ENCODE peak calls at places on chromosomes 3 and 15, in ten cellular contexts. K is NCI-H1694; A is DMS153; V is stimulated activated CD8-positive, alpha-beta memory T cell treated with anti-CD3 and anti-CD28 coated beads, Interleukin-12 subunit alpha, Interleukin-12 subunit beta, amount 100 ng/mL, for 1 hour; H is left lobe of liver; S is tibial artery; M is stimulated activated CD4-positive, alpha-beta T cell treated with anti-CD3 and anti-CD28 coated beads, Interleukin-1b, Interleukin-23, amount 100 ng/mL, for 4 hours; J is H7; I is heart right ventricle; Y is AG08396. G is an unnamed sample.

GRCh38 chr3:86958534-86958933 is 32.4 kb downstream of the VGLL3 start:
- DNase-seq in H (no peak), M (no peak), J (peak), Y (peak), A (no peak), K (no peak), I (no peak), V (no peak), S (no peak), G (no peak)

GRCh38 chr3:190261740-190262139 is 60.5 kb downstream of the CLDN1 start:
- DNase-seq in K (no peak), V (no peak), Y (no peak), M (no peak), H (no peak), I (no peak), S (no peak), J (no peak), A (no peak), G (no peak)

GRCh38 chr3:127857270-127857801 is 35.0 kb upstream of the MGLL start:
- DNase-seq in A (no peak), I (no peak), V (no peak), K (no peak), J (no peak), H (no peak), M (no peak), S (no peak), Y (no peak), G (no peak)

GRCh38 chr3:101642441-101642840 is 34.5 kb downstream of the ZBTB11 start:
- DNase-seq in M (no peak), K (no peak), S (no peak), Y (no peak), J (no peak), H (no peak), I (no peak), A (no peak), V (no peak), G (no peak)

GRCh38 chr3:16190704-16191103 is 16.2 kb downstream of the GALNT15 start:
- DNase-seq in H (no peak), Y (no peak), J (no peak), S (no peak), V (no peak), M (no peak), I (no peak), K (no peak), A (no peak), G (no peak)

GRCh38 chr3:131733086-131733841 is 230.5 kb upstream of the MRPL3 start:
- DNase-seq in M (no peak), S (no peak), Y (no peak), A (no peak), I (no peak), J (no peak), K (no peak), H (no peak), V (no peak), G (no peak)

GRCh38 chr3:194395767-194396527 is 3.1 kb downstream of the GP5 start:
- DNase-seq in S (peak), J (peak), K (no peak), M (peak), A (peak), Y (peak), H (peak), V (no peak), I (no peak), G (no peak)

GRCh38 chr3:151787626-151788025 is 26.3 kb upstream of the AADAC start:
- DNase-seq in A (no peak), H (no peak), K (no peak), J (no peak), S (no peak), V (no peak), I (no peak), M (no peak), Y (no peak), G (no peak)

GRCh38 chr3:184368804-184369183 is 7.3 kb downstream of the POLR2H start:
- DNase-seq in J (no peak), Y (peak), M (no peak), I (no peak), H (peak), V (no peak), A (no peak), K (no peak), S (peak), G (no peak)

GRCh38 chr3:194080473-194080872 is 55.5 kb upstream of the HES1 start:
- DNase-seq in V (no peak), J (no peak), S (no peak), K (no peak), A (peak), M (no peak), H (no peak), I (no peak), Y (no peak), G (no peak)

GRCh38 chr3:197694251-197694650 is 42.5 kb downstream of the RUBCN start:
- DNase-seq in S (no peak), I (no peak), M (no peak), V (no peak), J (no peak), A (no peak), Y (no peak), H (no peak), K (no peak), G (no peak)

GRCh38 chr3:171833775-171834460 is 9.2 kb upstream of the TMEM212 start:
- DNase-seq in I (no peak), K (peak), H (no peak), A (peak), S (no peak), V (no peak), Y (peak), M (no peak), J (no peak), G (no peak)

GRCh38 chr3:106068386-106068785 is 199.6 kb upstream of the CBLB start:
- DNase-seq in I (no peak), H (no peak), M (no peak), Y (no peak), A (no peak), J (no peak), K (no peak), S (no peak), V (no peak), G (no peak)

GRCh38 chr3:48301814-48302194 is 31.7 kb downstream of the SPINK8 start:
- DNase-seq in M (no peak), S (no peak), H (peak), K (no peak), A (no peak), I (no peak), Y (peak), J (peak), V (no peak), G (no peak)

GRCh38 chr15:80619677-80620076 is 75.4 kb upstream of the ABHD17C start:
- DNase-seq in S (no peak), A (peak), Y (no peak), K (peak), H (peak), M (no peak), J (no peak), V (no peak), I (no peak), G (no peak)

GRCh38 chr3:73516656-73517055 is 108.1 kb downstream of the PDZRN3 start:
- DNase-seq in H (no peak), K (no peak), Y (no peak), V (no peak), J (no peak), S (peak), I (peak), A (peak), M (no peak), G (peak)

GRCh38 chr3:169152319-169152718 is 511.2 kb downstream of the MECOM start:
- DNase-seq in K (no peak), H (no peak), A (no peak), I (no peak), V (no peak), M (no peak), Y (no peak), J (no peak), S (no peak), G (no peak)

GRCh38 chr15:70545526-70545925 is 217.8 kb downstream of the UACA start:
- DNase-seq in H (no peak), A (no peak), M (no peak), K (no peak), I (no peak), Y (no peak), S (no peak), J (no peak), V (no peak), G (peak)

GRCh38 chr3:196941846-196942225 is 492 bp downstream of the NCBP2 start:
- DNase-seq in V (peak), Y (peak), M (peak), K (peak), A (no peak), S (peak), J (peak), H (peak), I (peak), G (no peak)

GRCh38 chr15:80171787-80172186 is 19.0 kb downstream of the FAH start:
- DNase-seq in Y (no peak), J (no peak), V (no peak), H (peak), A (no peak), K (no peak), I (no peak), M (no peak), S (no peak), G (no peak)

GRCh38 chr3:104856743-104857142 is 510.0 kb upstream of the ALCAM start:
- DNase-seq in I (no peak), H (no peak), M (no peak), K (no peak), V (no peak), S (no peak), J (no peak), Y (no peak), A (no peak), G (no peak)

GRCh38 chr15:58528197-58528870 is 96.5 kb downstream of the LIPC start:
- DNase-seq in M (no peak), S (peak), H (peak), Y (peak), J (no peak), A (no peak), K (no peak), I (no peak), V (no peak), G (no peak)

GRCh38 chr3:99640214-99640851 is 1.9 kb downstream of the COL8A1 start:
- DNase-seq in Y (no peak), H (no peak), V (no peak), M (no peak), I (no peak), S (no peak), A (no peak), J (no peak), K (no peak), G (no peak)

GRCh38 chr3:119346076-119346496 is 51.9 kb downstream of the ARHGAP31 start:
- DNase-seq in I (no peak), H (no peak), S (no peak), Y (no peak), K (no peak), V (no peak), A (no peak), M (no peak), J (no peak), G (no peak)